ENCODE peak calls at places on chromosomes 3 and 15, in seven cellular contexts. W is left ventricle myocardium inferior; V is A549; T is CD8-positive, alpha-beta T cell; Y is OCI-LY7; N is tibial nerve; E is esophagus muscularis mucosa. L is an unnamed sample.

GRCh38 chr15:66603301-66604179 is 37.7 kb upstream of the LCTL start:
- DNase-seq in N (peak), V (peak), E (no peak), Y (peak), T (peak), W (peak), L (peak)

GRCh38 chr3:73009750-73010149 is 13.1 kb downstream of the PPP4R2 start:
- DNase-seq in E (no peak), V (no peak), N (no peak), W (no peak), Y (no peak), T (no peak), L (no peak)

GRCh38 chr3:25437953-25438352 is 9.9 kb downstream of the RARB start:
- DNase-seq in V (no peak), T (no peak), W (no peak), N (no peak), E (no peak), Y (no peak), L (no peak)

GRCh38 chr3:152350764-152351163 is 82.0 kb downstream of the MBNL1 start:
- DNase-seq in N (no peak), E (no peak), W (no peak), T (no peak), Y (no peak), V (no peak), L (no peak)

GRCh38 chr3:44477312-44478030 is at the start of gene ZNF445:
- DNase-seq in W (peak), T (peak), N (peak), Y (peak), E (peak), V (peak), L (peak)

GRCh38 chr3:71309342-71309741 is 274.2 kb downstream of the FOXP1 start:
- DNase-seq in T (no peak), E (no peak), N (no peak), Y (no peak), V (no peak), W (no peak), L (no peak)

GRCh38 chr15:99431661-99432091 is 134.1 kb upstream of the MEF2A start:
- DNase-seq in W (peak), T (no peak), N (no peak), V (no peak), E (no peak), Y (no peak), L (no peak)

GRCh38 chr15:83565553-83566159 is 88.3 kb upstream of the ADAMTSL3 start:
- DNase-seq in T (no peak), V (peak), Y (peak), N (peak), W (no peak), E (no peak), L (no peak)

GRCh38 chr3:56291953-56292352 is 176.3 kb downstream of the ERC2 start:
- DNase-seq in Y (no peak), W (no peak), E (no peak), N (no peak), T (no peak), V (no peak), L (no peak)

GRCh38 chr15:36364377-36364776 is 215.0 kb upstream of the CDIN1 start:
- DNase-seq in Y (no peak), E (no peak), W (no peak), T (no peak), V (no peak), N (no peak), L (no peak)

GRCh38 chr3:56294316-56294715 is 174.0 kb downstream of the ERC2 start:
- DNase-seq in N (no peak), V (no peak), W (no peak), Y (no peak), T (no peak), E (no peak), L (no peak)

GRCh38 chr3:195900426-195901355 is 7.7 kb downstream of the TNK2 start:
- DNase-seq in W (peak), E (no peak), V (no peak), T (peak), Y (peak), N (peak), L (no peak)

GRCh38 chr15:47607750-47608149 is 109.6 kb upstream of the SEMA6D start:
- DNase-seq in N (no peak), E (no peak), Y (no peak), W (no peak), V (no peak), T (no peak), L (no peak)

GRCh38 chr3:129600348-129600747 is 6.1 kb downstream of the PLXND1 start:
- DNase-seq in V (no peak), E (no peak), T (no peak), W (no peak), Y (no peak), N (no peak), L (no peak)
- H3K4me3 ChIP-seq in V (no peak), E (no peak), T (no peak), W (peak), Y (no peak), N (no peak), L (no peak)

GRCh38 chr3:194500198-194500597 is 13.4 kb upstream of the ATP13A3 start:
- DNase-seq in T (no peak), E (no peak), V (no peak), Y (no peak), N (no peak), W (no peak), L (no peak)

GRCh38 chr3:194494951-194495374 is 8.2 kb upstream of the ATP13A3 start:
- DNase-seq in V (no peak), T (peak), Y (no peak), E (peak), W (no peak), N (no peak), L (no peak)

GRCh38 chr3:194497799-194498575 is 11.2 kb upstream of the ATP13A3 start:
- DNase-seq in W (no peak), E (peak), Y (no peak), V (no peak), N (no peak), T (peak), L (no peak)

GRCh38 chr3:194491996-194492395 is 5.2 kb upstream of the ATP13A3 start:
- DNase-seq in Y (no peak), T (no peak), V (no peak), E (no peak), N (no peak), W (no peak), L (no peak)

GRCh38 chr3:194496217-194496881 is 9.5 kb upstream of the ATP13A3 start:
- DNase-seq in V (no peak), W (no peak), T (peak), E (peak), N (no peak), Y (no peak), L (no peak)
- H3K27ac ChIP-seq in V (no peak), W (no peak), T (no peak), E (no peak), N (no peak), Y (no peak), L (no peak)

GRCh38 chr15:44727462-44728231 is 8.7 kb upstream of the TRIM69 start:
- DNase-seq in T (no peak), W (no peak), N (no peak), Y (no peak), V (no peak), E (no peak), L (no peak)
- H3K4me3 ChIP-seq in T (peak), W (peak), N (no peak), Y (no peak), V (peak), E (no peak), L (no peak)

GRCh38 chr15:68334661-68335124 is 57.1 kb downstream of the FEM1B start:
- DNase-seq in T (no peak), V (no peak), Y (no peak), N (no peak), W (no peak), E (no peak), L (no peak)
- H3K27ac ChIP-seq in T (no peak), V (peak), Y (no peak), N (peak), W (peak), E (peak), L (no peak)

DNA sequence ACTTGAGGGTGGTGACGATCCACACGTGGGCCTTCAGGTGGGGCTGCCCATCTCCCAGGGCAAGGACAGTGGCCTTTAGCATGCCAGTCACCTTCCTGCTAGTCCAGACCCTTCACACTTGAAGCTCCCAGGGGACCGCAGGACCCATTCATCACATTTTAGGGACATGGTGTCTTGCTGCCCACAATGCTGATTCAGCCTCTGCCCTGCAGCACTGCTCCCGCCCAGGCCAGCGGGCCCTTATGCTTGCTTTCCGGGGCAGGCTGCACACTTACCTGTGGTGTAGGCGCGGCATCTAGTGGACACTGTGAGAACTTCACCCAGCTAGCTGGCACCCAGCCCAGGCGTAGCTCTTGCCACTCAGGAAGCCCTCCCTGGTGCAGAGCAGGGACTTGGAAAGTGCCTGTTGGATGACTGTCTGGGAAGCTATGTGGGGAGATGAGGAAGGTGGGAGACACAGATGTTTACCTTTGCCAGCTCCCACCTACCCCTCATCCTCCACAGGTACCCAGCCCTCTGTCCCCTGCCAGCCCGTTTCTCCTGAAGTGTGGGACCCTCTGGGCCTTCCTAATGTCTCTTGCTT is 26.3 kb upstream of the NR2C2 start:
- DNase-seq in V (peak), W (peak), Y (peak), N (peak), E (peak), T (peak), L (peak)
- H3K4me3 ChIP-seq in V (no peak), W (no peak), Y (no peak), N (no peak), E (no peak), T (no peak), L (no peak)

GRCh38 chr3:123732447-123732846 is 147.6 kb upstream of the HACD2 start:
- DNase-seq in Y (no peak), W (no peak), V (peak), N (no peak), E (no peak), T (no peak), L (no peak)

GRCh38 chr3:123733341-123733740 is 148.5 kb upstream of the HACD2 start:
- DNase-seq in T (no peak), E (no peak), Y (no peak), N (no peak), V (no peak), W (no peak), L (no peak)

GRCh38 chr3:123734527-123734902 is 149.6 kb downstream of the MYLK start:
- DNase-seq in N (no peak), Y (no peak), E (no peak), V (no peak), W (no peak), T (no peak), L (no peak)

GRCh38 chr3:123735456-123735855 is 148.7 kb downstream of the MYLK start:
- DNase-seq in N (no peak), T (no peak), V (no peak), Y (no peak), E (no peak), W (no peak), L (no peak)

GRCh38 chr3:123733805-123734526 is 149.1 kb upstream of the HACD2 start:
- DNase-seq in W (no peak), Y (no peak), E (no peak), T (no peak), N (no peak), V (peak), L (no peak)
- H3K27ac ChIP-seq in W (no peak), Y (no peak), E (no peak), T (no peak), N (no peak), V (peak), L (no peak)

GRCh38 chr15:34329006-34329405 is 8.6 kb downstream of the SLC12A6 start:
- DNase-seq in E (no peak), V (no peak), N (no peak), Y (no peak), T (no peak), W (no peak), L (no peak)

GRCh38 chr15:34325368-34325767 is 12.2 kb downstream of the SLC12A6 start:
- DNase-seq in E (no peak), W (no peak), V (no peak), T (no peak), N (no peak), Y (no peak), L (no peak)

GRCh38 chr15:34330279-34330678 is 7.3 kb downstream of the SLC12A6 start:
- DNase-seq in N (no peak), V (no peak), W (no peak), E (no peak), Y (no peak), T (no peak), L (no peak)

GRCh38 chr15:34324933-34325332 is 12.6 kb downstream of the SLC12A6 start:
- DNase-seq in T (no peak), V (no peak), N (no peak), E (no peak), Y (no peak), W (no peak), L (no peak)

GRCh38 chr15:34327906-34328305 is 9.7 kb downstream of the SLC12A6 start:
- DNase-seq in V (no peak), Y (no peak), E (no peak), T (no peak), W (no peak), N (no peak), L (no peak)
- H3K4me3 ChIP-seq in V (no peak), Y (no peak), E (no peak), T (no peak), W (no peak), N (no peak), L (no peak)

GRCh38 chr3:172329070-172329469 is 119.2 kb downstream of the GHSR start:
- DNase-seq in N (no peak), Y (no peak), W (no peak), T (no peak), V (no peak), E (no peak), L (no peak)
- H3K27ac ChIP-seq in N (no peak), Y (no peak), W (no peak), T (no peak), V (no peak), E (no peak), L (no peak)

GRCh38 chr3:146469206-146470017 is at the start of gene PLSCR2:
- DNase-seq in E (no peak), V (peak), W (peak), Y (peak), N (peak), T (peak), L (peak)
- H3K4me3 ChIP-seq in E (peak), V (peak), W (peak), Y (peak), N (peak), T (peak), L (peak)

DNA sequence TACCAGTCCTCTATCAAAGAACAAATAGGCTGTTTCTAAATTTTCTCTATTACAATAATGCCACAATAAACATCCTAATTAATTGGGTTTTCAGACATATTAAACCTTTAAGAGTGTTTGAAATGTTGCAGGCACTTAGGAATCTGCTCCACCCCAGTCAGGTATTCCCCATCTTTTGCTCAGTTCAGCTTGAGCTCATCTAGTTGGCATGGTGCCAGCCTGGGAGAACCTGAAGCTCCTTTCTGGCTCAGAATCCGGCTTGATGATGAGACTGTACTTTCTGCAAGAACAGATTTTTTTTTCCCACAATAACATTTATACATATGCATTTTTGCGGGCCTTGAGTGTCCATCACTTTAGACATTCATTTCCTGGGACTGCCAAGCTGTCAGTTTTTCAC is 7.8 kb upstream of the OXSR1 start:
- DNase-seq in T (no peak), W (no peak), V (no peak), E (no peak), Y (no peak), N (no peak), L (no peak)
- H3K27ac ChIP-seq in T (no peak), W (no peak), V (no peak), E (no peak), Y (no peak), N (no peak), L (no peak)